ENCODE peak calls at places on chromosome 4, in six cellular contexts. W is cardiac fibroblast, U is adrenal gland, H is BJ, D is GM20000, S is fibroblast of lung. G is an unnamed sample.

GRCh38 chr4:48780867-48781219 is 764 bp upstream of the FRYL start:
- DNase-seq in U (peak; percentile 74), D (no peak), S (peak; percentile 53), H (no peak), W (peak; percentile 62), G (no peak)

GRCh38 chr4:119984998-119985397 is 81.7 kb downstream of the MAD2L1 start:
- DNase-seq in S (no peak), U (no peak), W (no peak), D (no peak), H (no peak), G (no peak)

GRCh38 chr4:158998624-158999023 is 104.3 kb upstream of the RAPGEF2 start:
- DNase-seq in U (no peak), W (no peak), D (no peak), S (peak; percentile 38), H (no peak), G (no peak)

GRCh38 chr4:82711158-82711785 is 87.3 kb downstream of the SCD5 start:
- DNase-seq in S (no peak), W (no peak), H (no peak), D (no peak), U (no peak), G (no peak)

GRCh38 chr4:128776794-128777216 is 32.7 kb upstream of the JADE1 start:
- DNase-seq in D (no peak), H (peak; percentile 38), U (peak; percentile 94), W (peak; percentile 91), S (peak; percentile 98), G (peak; percentile 42)

GRCh38 chr4:1408418-1408817 is 2.2 kb upstream of the NKX1-1 start:
- DNase-seq in H (no peak), W (no peak), S (no peak), D (peak; percentile 18), U (peak; percentile 40), G (peak; percentile 31)

GRCh38 chr4:107213880-107214279 is 177.8 kb upstream of the DKK2 start:
- DNase-seq in W (no peak), D (no peak), U (no peak), H (no peak), S (peak; percentile 51), G (no peak)

GRCh38 chr4:8698341-8699062 is 105.9 kb downstream of the CPZ start:
- DNase-seq in U (peak; percentile 35), H (no peak), S (no peak), D (no peak), W (no peak), G (peak; percentile 29)

GRCh38 chr4:69984030-69984443 is 11.7 kb upstream of the STATH start:
- DNase-seq in W (peak; percentile 72), S (peak; percentile 58), D (no peak), H (no peak), U (no peak), G (peak; percentile 38)

GRCh38 chr4:36823199-36823967 is 421.2 kb upstream of the NWD2 start:
- DNase-seq in W (no peak), U (peak; percentile 56), S (peak; percentile 2), H (no peak), D (no peak), G (no peak)

GRCh38 chr4:148810461-148810860 is 368.2 kb upstream of the NR3C2 start:
- DNase-seq in H (no peak), S (no peak), W (no peak), U (no peak), D (no peak), G (no peak)

GRCh38 chr4:20255251-20255586 is 3.5 kb downstream of the SLIT2 start:
- DNase-seq in H (no peak), S (no peak), D (no peak), W (peak; percentile 20), U (no peak), G (no peak)

GRCh38 chr4:109837014-109837413 is 9.2 kb downstream of the RRH start:
- DNase-seq in D (no peak), U (no peak), H (no peak), S (no peak), W (no peak), G (no peak)

GRCh38 chr4:39295784-39296183 is 70.4 kb downstream of the RFC1 start:
- DNase-seq in D (no peak), S (no peak), W (no peak), U (no peak), H (no peak), G (no peak)

GRCh38 chr4:26822546-26822945 is 38.1 kb upstream of the STIM2 start:
- DNase-seq in H (no peak), U (no peak), S (no peak), D (peak; percentile 44), W (no peak), G (no peak)

GRCh38 chr4:24920008-24920407 is 7.2 kb upstream of the CCDC149 start:
- DNase-seq in D (no peak), W (no peak), U (no peak), S (no peak), H (no peak), G (no peak)

GRCh38 chr4:1623390-1623789 is 60.7 kb downstream of the FAM53A start:
- DNase-seq in W (no peak), H (no peak), D (no peak), S (no peak), U (no peak), G (no peak)

GRCh38 chr4:55008166-55009056 is 117.0 kb downstream of the KDR start:
- DNase-seq in U (peak; percentile 59), H (no peak), W (peak; percentile 43), S (no peak), D (peak; percentile 23), G (no peak)

GRCh38 chr4:102826105-102826889 is 1.1 kb downstream of the UBE2D3 start:
- DNase-seq in U (no peak), W (no peak), S (no peak), D (no peak), H (no peak), G (no peak)

GRCh38 chr4:102829803-102830202 is 2.5 kb upstream of the UBE2D3 start:
- DNase-seq in D (no peak), S (no peak), H (no peak), U (no peak), W (no peak), G (no peak)

GRCh38 chr4:102826890-102827673 is at the start of gene UBE2D3:
- DNase-seq in W (peak; percentile 99), U (peak; percentile 97), S (peak; percentile 98), H (peak; percentile 57), D (peak; percentile 77), G (peak; percentile 90)

GRCh38 chr4:102827674-102828496 is 534 bp upstream of the UBE2D3 start:
- DNase-seq in S (peak; percentile 100), D (peak; percentile 86), H (peak; percentile 100), U (peak; percentile 100), W (peak; percentile 100), G (peak; percentile 96)

DNA sequence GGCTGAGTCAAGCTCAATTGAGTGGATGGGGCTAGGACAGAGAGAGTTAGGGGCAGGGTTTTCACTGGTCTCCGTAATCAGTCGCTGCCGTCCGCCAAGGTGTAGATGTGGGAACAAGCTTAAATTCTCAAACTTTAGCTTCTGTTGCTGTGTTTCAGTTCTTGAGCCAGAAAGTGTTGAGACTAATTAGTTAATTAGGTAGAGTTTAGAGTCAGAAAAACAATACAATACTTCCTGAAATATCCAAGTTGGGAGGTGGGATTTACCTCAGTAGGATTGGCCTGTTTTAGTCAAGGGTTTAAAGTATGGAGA is 1.1 kb upstream of the UBE2D3 start:
- DNase-seq in W (peak; percentile 35), S (no peak), D (no peak), U (no peak), H (no peak), G (no peak)
- TF ChIP-seq CTCF in W (no peak), S (no peak), D (no peak), U (no peak), H (no peak), G (no peak)

GRCh38 chr4:41963105-41963504 is 18.5 kb upstream of the DCAF4L1 start:
- DNase-seq in D (no peak), U (no peak), S (peak; percentile 14), H (no peak), W (peak; percentile 29), G (no peak)
- TF ChIP-seq CTCF in D (no peak), U (no peak), S (peak; percentile 6), H (peak; percentile 45), W (peak; percentile 31), G (peak; percentile 65)

GRCh38 chr4:177671387-177671786 is 229.2 kb upstream of the AGA start:
- DNase-seq in D (no peak), H (no peak), U (no peak), W (no peak), S (no peak), G (no peak)

GRCh38 chr4:177671845-177672244 is 229.6 kb upstream of the AGA start:
- DNase-seq in U (no peak), D (no peak), H (no peak), W (no peak), S (no peak), G (no peak)

GRCh38 chr4:177667687-177668086 is 225.4 kb upstream of the AGA start:
- DNase-seq in U (no peak), H (no peak), W (no peak), D (no peak), S (no peak), G (no peak)
- TF ChIP-seq CTCF in U (peak; percentile 19), H (peak; percentile 2), W (peak; percentile 26), D (no peak), S (no peak), G (no peak)

GRCh38 chr4:124564121-124564520 is 148.4 kb downstream of the ANKRD50 start:
- DNase-seq in U (no peak), S (no peak), D (no peak), H (no peak), W (no peak), G (no peak)
- TF ChIP-seq CTCF in U (no peak), S (no peak), D (no peak), H (no peak), W (no peak), G (no peak)

GRCh38 chr4:11626046-11626445 is 197.4 kb upstream of the HS3ST1 start:
- DNase-seq in U (no peak), S (no peak), H (no peak), W (no peak), D (no peak), G (no peak)
- TF ChIP-seq CTCF in U (no peak), S (no peak), H (no peak), W (no peak), D (no peak), G (no peak)

DNA sequence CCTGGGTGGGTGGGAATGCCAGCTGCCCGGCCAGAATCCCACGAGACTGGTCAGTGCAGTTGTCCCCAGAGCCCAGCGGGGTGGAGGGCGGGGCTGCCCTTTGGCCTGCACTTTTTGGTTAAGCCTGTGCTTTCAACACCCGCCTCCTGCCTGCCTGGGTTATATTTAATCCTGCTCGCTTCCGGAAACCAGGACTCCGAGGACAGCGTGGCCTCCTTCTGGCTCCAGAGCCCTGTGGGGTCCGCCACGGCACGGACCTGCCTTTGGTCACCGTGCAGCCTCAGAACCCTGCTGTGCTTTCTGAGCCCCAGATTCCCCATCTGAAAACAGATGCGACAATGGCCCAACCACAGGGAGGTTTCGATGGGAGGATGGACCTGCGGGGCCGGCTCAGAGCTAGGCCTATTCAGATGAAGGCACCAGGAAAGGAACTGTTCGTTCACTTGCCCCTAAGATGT is 29.4 kb upstream of the KIAA0232 start:
- DNase-seq in D (no peak), U (peak; percentile 64), S (no peak), H (no peak), W (no peak), G (no peak)
- TF ChIP-seq CTCF in D (no peak), U (no peak), S (no peak), H (no peak), W (no peak), G (no peak)

G was measured in mesothelial cell of epicardium.